ENCODE peak calls at places on chromosomes 3 and 15, in six cellular contexts. O, Y, C, U, V and T are unnamed samples.

GRCh38 chr15:36933239-36933990 is 166.9 kb downstream of the MEIS2 start:
- DNase-seq in O (no peak), U (no peak), C (no peak), Y (no peak), V (no peak), T (no peak)

GRCh38 chr3:23664459-23664858 is 141.3 kb upstream of the UBE2E1 start:
- DNase-seq in V (no peak), U (no peak), Y (no peak), O (no peak), C (no peak), T (no peak)

GRCh38 chr3:51676102-51676640 is 5.1 kb downstream of the TEX264 start:
- DNase-seq in O (no peak), U (no peak), V (no peak), C (no peak), Y (no peak), T (no peak)

GRCh38 chr15:73072894-73073293 is 20.6 kb downstream of the NEO1 start:
- DNase-seq in Y (no peak), V (no peak), U (no peak), C (no peak), O (no peak), T (no peak)

GRCh38 chr3:37905987-37906674 is 44.5 kb downstream of the CTDSPL start:
- DNase-seq in V (no peak), O (peak), Y (no peak), U (peak), C (no peak), T (peak)

GRCh38 chr3:167918686-167919085 is 177.0 kb downstream of the GOLIM4 start:
- DNase-seq in C (no peak), Y (no peak), U (no peak), O (no peak), V (no peak), T (no peak)

GRCh38 chr15:66834863-66835557 is 133.0 kb downstream of the SMAD6 start:
- DNase-seq in U (no peak), O (no peak), C (no peak), V (no peak), Y (no peak), T (no peak)

GRCh38 chr3:4600526-4600925 is 107.4 kb downstream of the ITPR1 start:
- DNase-seq in O (no peak), C (no peak), U (no peak), V (no peak), Y (no peak), T (no peak)

GRCh38 chr3:100002599-100003350 is 111.5 kb downstream of the FILIP1L start:
- DNase-seq in O (peak), U (peak), C (no peak), Y (no peak), V (no peak), T (peak)

GRCh38 chr15:66876731-66877545 is 174.9 kb downstream of the SMAD6 start:
- DNase-seq in O (no peak), C (no peak), Y (no peak), V (no peak), U (no peak), T (no peak)

GRCh38 chr15:70353606-70354259 is 256.0 kb upstream of the TLE3 start:
- DNase-seq in Y (no peak), V (no peak), C (no peak), U (no peak), O (no peak), T (no peak)

GRCh38 chr3:106720510-106720909 is 656.7 kb upstream of the CCDC54 start:
- DNase-seq in V (peak), C (no peak), U (no peak), O (no peak), Y (no peak), T (no peak)

GRCh38 chr3:189685854-189686253 is 54.7 kb downstream of the TP63 start:
- DNase-seq in C (no peak), U (peak), V (no peak), Y (no peak), O (peak), T (peak)

GRCh38 chr3:187571701-187572100 is 98.5 kb downstream of the SST start:
- DNase-seq in V (no peak), O (no peak), U (no peak), Y (no peak), C (no peak), T (no peak)

GRCh38 chr15:69996842-69997478 is 100.8 kb downstream of the TLE3 start:
- DNase-seq in C (no peak), V (no peak), Y (no peak), U (no peak), O (no peak), T (no peak)

GRCh38 chr3:128456776-128457715 is 9.6 kb downstream of the DNAJB8 start:
- DNase-seq in O (no peak), Y (no peak), V (peak), C (no peak), U (no peak), T (no peak)

GRCh38 chr3:150035910-150036661 is 65.4 kb upstream of the PFN2 start:
- DNase-seq in Y (no peak), U (no peak), C (no peak), O (no peak), V (no peak), T (no peak)

GRCh38 chr3:48672522-48672921 is 9.8 kb upstream of the CELSR3 start:
- DNase-seq in V (no peak), U (no peak), O (no peak), Y (no peak), C (no peak), T (no peak)

GRCh38 chr3:50525987-50526386 is 22.6 kb upstream of the CACNA2D2 start:
- DNase-seq in Y (peak), C (peak), V (peak), O (peak), U (no peak), T (peak)

GRCh38 chr3:142784228-142784627 is 60.4 kb downstream of the TRPC1 start:
- DNase-seq in C (no peak), O (no peak), Y (no peak), U (no peak), V (no peak), T (no peak)

GRCh38 chr3:101074518-101074917 is 81.3 kb upstream of the ABI3BP start:
- DNase-seq in O (peak), V (no peak), Y (no peak), U (no peak), C (no peak), T (no peak)

GRCh38 chr3:106734712-106735111 is 642.5 kb upstream of the CCDC54 start:
- DNase-seq in O (no peak), V (no peak), Y (no peak), U (no peak), C (no peak), T (no peak)

GRCh38 chr3:165259518-165260193 is 63.5 kb upstream of the SLITRK3 start:
- DNase-seq in O (peak), U (no peak), V (no peak), C (no peak), Y (no peak), T (peak)

GRCh38 chr3:188584162-188584529 is 430.2 kb downstream of the LPP start:
- DNase-seq in V (no peak), U (no peak), C (no peak), Y (no peak), O (peak), T (peak)

GRCh38 chr3:54957711-54958110 is 29.9 kb upstream of the LRTM1 start:
- DNase-seq in C (no peak), V (no peak), U (no peak), Y (no peak), O (no peak), T (no peak)

DNA sequence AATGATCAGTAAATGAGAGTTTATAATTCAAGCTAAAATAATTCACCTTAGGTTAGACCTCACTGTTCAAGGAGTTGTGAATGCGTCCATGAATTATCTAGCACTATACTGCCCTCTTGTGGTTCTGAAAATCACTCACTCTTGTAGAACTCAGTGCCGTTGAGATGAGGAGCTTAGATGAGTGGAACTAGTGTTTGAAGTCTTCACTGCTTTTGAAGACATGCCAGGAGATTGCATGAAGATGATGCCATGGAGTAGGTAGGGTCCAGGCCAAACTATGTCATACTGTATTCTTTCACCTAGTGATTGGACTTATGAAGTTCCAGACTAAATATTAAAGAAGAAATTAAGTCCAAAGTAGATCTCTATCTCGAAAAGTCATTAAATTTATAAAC is 28.8 kb downstream of the LYSMD4 start:
- DNase-seq in C (peak), Y (no peak), V (no peak), O (peak), U (peak), T (peak)
- H3K4me3 ChIP-seq in C (no peak), Y (no peak), V (no peak), O (no peak), U (no peak), T (no peak)

GRCh38 chr15:93359780-93360161 is 270.8 kb upstream of the RGMA start:
- DNase-seq in Y (no peak), O (no peak), V (no peak), C (no peak), U (no peak), T (no peak)

GRCh38 chr15:93362203-93362602 is 273.2 kb upstream of the RGMA start:
- DNase-seq in C (no peak), O (no peak), V (no peak), U (no peak), Y (no peak), T (no peak)

GRCh38 chr15:93359037-93359779 is 270.2 kb upstream of the RGMA start:
- DNase-seq in O (no peak), Y (no peak), V (no peak), C (no peak), U (no peak), T (no peak)

GRCh38 chr15:93366387-93367100 is 277.5 kb upstream of the RGMA start:
- DNase-seq in C (no peak), Y (no peak), O (no peak), U (no peak), V (no peak), T (no peak)

DNA sequence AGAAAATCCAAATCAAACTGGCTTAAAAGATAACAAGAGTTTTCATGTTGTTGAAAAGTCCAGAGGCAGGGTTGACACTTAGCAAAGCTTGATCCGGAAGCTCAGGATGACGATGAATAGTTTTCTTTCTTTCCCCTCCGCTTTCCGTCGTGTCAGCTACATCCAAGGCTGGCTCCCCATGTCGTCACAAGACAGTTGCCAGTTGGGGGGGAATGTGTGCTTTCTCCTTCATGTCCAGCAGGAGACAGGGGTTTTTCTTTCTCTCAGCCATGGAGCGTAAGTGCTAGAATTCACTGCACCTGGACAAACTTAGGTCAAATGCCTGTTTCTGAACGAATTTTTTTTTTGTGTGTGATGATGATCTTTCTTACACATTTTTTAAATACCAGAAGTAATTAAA is 273.8 kb upstream of the RGMA start:
- DNase-seq in Y (no peak), C (no peak), V (no peak), O (no peak), U (no peak), T (no peak)
- TF ChIP-seq CTCF in Y (no peak), C (no peak), V (no peak), O (no peak), U (no peak), T (no peak)

DNA sequence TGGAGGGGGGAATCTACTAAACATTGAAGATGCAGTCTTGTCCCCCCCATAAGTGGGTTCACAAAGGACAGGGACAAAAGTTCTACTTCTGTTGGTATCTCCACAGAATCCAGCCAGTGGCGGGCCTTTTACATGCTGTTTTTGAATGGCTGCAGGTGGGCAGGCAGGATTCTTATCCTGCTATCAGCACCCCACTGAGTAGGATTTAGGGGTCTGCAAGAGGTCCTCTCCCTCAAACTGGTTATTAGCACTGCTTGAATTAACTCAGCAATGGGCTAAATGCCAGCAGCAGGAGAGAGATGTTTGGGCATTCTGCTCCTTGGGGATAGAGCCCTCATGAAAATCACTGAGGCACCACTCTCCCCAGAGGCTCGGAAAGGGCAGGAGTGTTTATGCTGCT is 40.3 kb downstream of the SEMA5B start:
- DNase-seq in Y (no peak), V (no peak), U (no peak), C (no peak), O (no peak), T (no peak)
- H3K4me3 ChIP-seq in Y (no peak), V (no peak), U (no peak), C (no peak), O (no peak), T (no peak)

GRCh38 chr3:155934215-155934614 is 63.8 kb downstream of the GMPS start:
- DNase-seq in O (peak), Y (no peak), C (no peak), V (no peak), U (no peak), T (peak)

GRCh38 chr3:155944081-155944480 is 73.6 kb downstream of the GMPS start:
- DNase-seq in O (no peak), C (no peak), Y (no peak), V (no peak), U (no peak), T (no peak)

GRCh38 chr3:155941354-155941753 is 70.9 kb downstream of the GMPS start:
- DNase-seq in C (no peak), V (no peak), U (no peak), O (no peak), Y (no peak), T (no peak)

GRCh38 chr3:155938409-155938808 is 68.0 kb downstream of the GMPS start:
- DNase-seq in V (no peak), U (no peak), Y (no peak), C (no peak), O (no peak), T (no peak)
- TF ChIP-seq CTCF in V (no peak), U (no peak), Y (no peak), C (no peak), O (no peak), T (no peak)